ENCODE peak calls at places on chromosomes 13 and 19, in ten cellular contexts. C is foreskin fibroblast, P is endodermal cell, O is glutamatergic neuron, T is HCT116, X is AG09319, S is astrocyte of the spinal cord, U is progenitor cell of endocrine pancreas, Y is colonic mucosa, B is Peyer's patch. L is an unnamed sample.

GRCh38 chr19:8512115-8512967 is 1.6 kb downstream of the ZNF414 start:
- DNase-seq in C (no peak), P (peak; percentile 84), O (no peak), T (peak; percentile 67), X (no peak), S (no peak), U (no peak), Y (peak; percentile 68), B (peak; percentile 56), L (no peak)

GRCh38 chr19:4098493-4098892 is 25.4 kb downstream of the MAP2K2 start:
- DNase-seq in C (no peak), P (no peak), O (no peak), T (no peak), X (no peak), S (no peak), U (no peak), Y (no peak), B (no peak), L (no peak)

GRCh38 chr13:97332725-97333124 is 101.2 kb upstream of the RAP2A start:
- DNase-seq in C (no peak), P (no peak), O (no peak), T (no peak), X (no peak), S (no peak), U (no peak), Y (no peak), B (no peak), L (no peak)

GRCh38 chr19:49988433-49988832 is 27.5 kb upstream of the SIGLEC11 start:
- DNase-seq in C (peak; percentile 54), P (no peak), O (no peak), T (no peak), X (no peak), S (peak; percentile 25), U (no peak), Y (no peak), B (no peak), L (no peak)

GRCh38 chr19:12085074-12085818 is 20.7 kb downstream of the ZNF844 start:
- DNase-seq in C (no peak), P (no peak), O (no peak), T (no peak), X (no peak), S (no peak), U (no peak), Y (no peak), B (no peak), L (no peak)

GRCh38 chr13:28467886-28468519 is 26.9 kb downstream of the FLT1 start:
- DNase-seq in C (no peak), P (no peak), O (no peak), T (no peak), X (no peak), S (no peak), U (no peak), Y (no peak), B (no peak), L (no peak)

GRCh38 chr13:63540042-63540441 is 2124.4 kb upstream of the PCDH20 start:
- DNase-seq in C (no peak), P (no peak), O (no peak), T (no peak), X (no peak), S (no peak), U (no peak), Y (no peak), B (no peak), L (no peak)

GRCh38 chr13:38758278-38758677 is 71.4 kb downstream of the FREM2 start:
- DNase-seq in C (no peak), P (peak; percentile 62), O (no peak), T (no peak), X (no peak), S (no peak), U (no peak), Y (no peak), B (no peak), L (no peak)

GRCh38 chr19:1307755-1308303 is 22.2 kb downstream of the EFNA2 start:
- DNase-seq in C (no peak), P (no peak), O (no peak), T (no peak), X (no peak), S (no peak), U (no peak), Y (no peak), B (no peak), L (no peak)

GRCh38 chr19:55352040-55352439 is 2.5 kb downstream of the COX6B2 start:
- DNase-seq in C (no peak), P (no peak), O (no peak), T (peak; percentile 19), X (no peak), S (no peak), U (no peak), Y (no peak), B (no peak), L (no peak)

GRCh38 chr13:60051754-60052153 is 112.0 kb downstream of the DIAPH3 start:
- DNase-seq in C (no peak), P (no peak), O (no peak), T (no peak), X (no peak), S (no peak), U (no peak), Y (no peak), B (no peak), L (no peak)

GRCh38 chr13:109131698-109132257 is 502.4 kb downstream of the MYO16 start:
- DNase-seq in C (no peak), P (peak; percentile 75), O (no peak), T (no peak), X (no peak), S (peak; percentile 67), U (no peak), Y (no peak), B (no peak), L (no peak)

GRCh38 chr13:48437381-48437780 is 24.5 kb upstream of the LPAR6 start:
- DNase-seq in C (no peak), P (no peak), O (no peak), T (no peak), X (no peak), S (peak; percentile 65), U (no peak), Y (peak; percentile 38), B (no peak), L (no peak)

GRCh38 chr19:3523361-3524074 is 15.5 kb upstream of the TEKTIP1 start:
- DNase-seq in C (no peak), P (no peak), O (no peak), T (no peak), X (no peak), S (no peak), U (no peak), Y (no peak), B (no peak), L (no peak)

GRCh38 chr13:109209526-109209925 is 576.9 kb downstream of the IRS2 start:
- DNase-seq in C (no peak), P (no peak), O (no peak), T (no peak), X (no peak), S (no peak), U (no peak), Y (no peak), B (no peak), L (no peak)

GRCh38 chr13:21997726-21998125 is 326.9 kb downstream of the FGF9 start:
- DNase-seq in C (no peak), P (no peak), O (no peak), T (no peak), X (no peak), S (no peak), U (no peak), Y (no peak), B (no peak), L (no peak)

GRCh38 chr13:24220086-24220703 is 59.7 kb downstream of the SPATA13 start:
- DNase-seq in C (peak; percentile 81), P (peak; percentile 76), O (no peak), T (peak; percentile 70), X (peak; percentile 70), S (peak; percentile 83), U (no peak), Y (peak; percentile 78), B (peak; percentile 77), L (no peak)

GRCh38 chr19:46610851-46611770 is 10.0 kb downstream of the CALM3 start:
- DNase-seq in C (no peak), P (no peak), O (no peak), T (no peak), X (no peak), S (peak; percentile 56), U (no peak), Y (no peak), B (peak; percentile 51), L (no peak)

DNA sequence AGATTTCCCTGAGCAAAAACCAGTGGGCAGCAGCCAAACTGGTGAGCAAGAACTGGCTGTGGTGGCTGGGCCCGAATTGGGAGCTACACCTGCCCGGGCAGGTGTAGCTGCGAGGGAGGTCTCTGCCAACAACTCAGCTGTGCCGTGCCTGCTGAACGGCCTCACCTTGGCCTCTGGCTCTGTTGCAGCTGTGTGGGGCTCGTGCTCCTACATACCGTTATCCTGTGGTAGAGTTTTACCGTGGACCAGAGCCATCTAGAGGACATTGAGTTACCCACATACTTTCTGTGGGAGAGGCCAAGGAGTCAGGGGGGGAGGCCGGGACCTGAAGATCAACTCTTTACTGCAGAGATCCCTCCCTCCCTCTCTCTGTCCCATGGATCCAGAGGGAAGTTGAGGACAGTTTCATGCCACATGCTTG is 113.2 kb downstream of the TM9SF2 start:
- DNase-seq in C (no peak), P (peak; percentile 75), O (no peak), T (no peak), X (no peak), S (no peak), U (no peak), Y (no peak), B (peak; percentile 64), L (no peak)
- TF ChIP-seq CTCF in C (no peak), P (peak; percentile 48), O (no peak), T (peak; percentile 20), X (no peak), S (peak; percentile 29), U (peak; percentile 19), Y (no peak), B (peak; percentile 40), L (no peak)

DNA sequence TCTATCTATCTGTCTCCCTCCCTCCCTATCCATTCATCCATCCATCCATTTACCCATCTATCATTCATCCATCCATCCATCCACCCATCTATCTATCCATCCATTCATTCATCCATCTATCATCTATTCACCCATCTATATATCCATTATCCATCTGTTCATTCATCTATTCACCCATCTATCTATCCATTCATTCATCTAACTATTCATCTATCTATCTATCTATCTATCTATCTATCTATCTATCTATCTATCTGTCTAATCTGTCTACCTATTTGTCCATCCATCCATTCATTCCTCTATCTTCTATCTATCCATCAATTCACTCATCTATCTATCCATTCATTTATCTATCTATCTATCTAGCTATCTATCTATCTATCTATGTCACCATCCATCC is 4.4 kb upstream of the CDK8 start:
- DNase-seq in C (no peak), P (no peak), O (no peak), T (no peak), X (no peak), S (no peak), U (no peak), Y (no peak), B (no peak), L (no peak)
- TF ChIP-seq CTCF in C (no peak), P (no peak), O (no peak), T (no peak), X (no peak), S (no peak), U (no peak), Y (no peak), B (no peak), L (no peak)

GRCh38 chr19:51799311-51799997 is 4.5 kb downstream of the FPR3 start:
- DNase-seq in C (peak; percentile 95), P (no peak), O (no peak), T (no peak), X (peak; percentile 83), S (peak; percentile 94), U (no peak), Y (peak; percentile 46), B (peak; percentile 74), L (peak; percentile 58)
- TF ChIP-seq CTCF in C (no peak), P (no peak), O (no peak), T (no peak), X (peak; percentile 13), S (peak; percentile 13), U (no peak), Y (no peak), B (no peak), L (no peak)

GRCh38 chr19:42662714-42663113 is 68.0 kb upstream of the CEACAM8 start:
- DNase-seq in C (no peak), P (no peak), O (no peak), T (peak; percentile 1), X (no peak), S (no peak), U (no peak), Y (no peak), B (no peak), L (no peak)
- TF ChIP-seq CTCF in C (no peak), P (no peak), O (no peak), T (peak; percentile 13), X (no peak), S (no peak), U (no peak), Y (no peak), B (no peak), L (no peak)

L was measured in omental fat pad.